ENCODE peak calls at places on chromosomes 6 and 20, in five cellular contexts. W is GM10248, O is coronary artery, L is brain microvascular endothelial cell, D is neural crest cell. P is an unnamed sample.

GRCh38 chr6:124434416-124434815 is 527.8 kb upstream of the RNF217 start:
- DNase-seq in O (no peak), L (no peak), W (no peak), D (no peak), P (no peak)

GRCh38 chr20:5886788-5887187 is 63.5 kb downstream of the TRMT6 start:
- DNase-seq in W (no peak), D (no peak), L (no peak), O (no peak), P (no peak)

GRCh38 chr6:155481215-155481614 is 25.6 kb upstream of the NOX3 start:
- DNase-seq in W (no peak), L (no peak), O (no peak), D (no peak), P (no peak)

GRCh38 chr20:60921021-60921622 is 330.9 kb upstream of the CDH4 start:
- DNase-seq in O (no peak), D (peak), W (no peak), L (no peak), P (no peak)

GRCh38 chr20:59770851-59771250 is 162.6 kb downstream of the SYCP2 start:
- DNase-seq in L (no peak), D (no peak), W (no peak), O (no peak), P (no peak)

GRCh38 chr20:33570743-33571142 is 80.8 kb downstream of the CBFA2T2 start:
- DNase-seq in W (no peak), O (no peak), D (no peak), L (no peak), P (no peak)

GRCh38 chr6:8181162-8181909 is 79.0 kb upstream of the EEF1E1 start:
- DNase-seq in O (no peak), W (no peak), L (no peak), D (no peak), P (no peak)

GRCh38 chr20:32870489-32870888 is 11.8 kb downstream of the EFCAB8 start:
- DNase-seq in L (no peak), W (no peak), O (no peak), D (no peak), P (no peak)

GRCh38 chr6:132234356-132234755 is 166.9 kb downstream of the MOXD1 start:
- DNase-seq in D (no peak), O (no peak), W (no peak), L (no peak), P (no peak)

GRCh38 chr20:36851490-36851889 is 24.4 kb upstream of the TLDC2 start:
- DNase-seq in O (no peak), L (no peak), W (no peak), D (no peak), P (no peak)

GRCh38 chr20:32484221-32485125 is 100.7 kb downstream of the NOL4L start:
- DNase-seq in O (no peak), W (no peak), L (no peak), D (peak), P (no peak)

GRCh38 chr6:149887343-149887742 is 10.6 kb downstream of the RAET1E start:
- DNase-seq in L (peak), D (no peak), O (no peak), W (no peak), P (no peak)

GRCh38 chr20:62377615-62378085 is 9.3 kb upstream of the RPS21 start:
- DNase-seq in W (no peak), L (no peak), O (no peak), D (no peak), P (no peak)

GRCh38 chr20:19433371-19434316 is 221.2 kb downstream of the SLC24A3 start:
- DNase-seq in L (peak), W (peak), D (no peak), O (no peak), P (no peak)

GRCh38 chr20:17875106-17875980 is 93.3 kb downstream of the SNX5 start:
- DNase-seq in O (no peak), D (no peak), L (no peak), W (no peak), P (no peak)

GRCh38 chr6:33053230-33053629 is 20.2 kb downstream of the HLA-DPA1 start:
- DNase-seq in D (no peak), L (no peak), W (no peak), O (no peak), P (no peak)

GRCh38 chr6:21396313-21396712 is 197.2 kb upstream of the SOX4 start:
- DNase-seq in D (no peak), O (no peak), W (no peak), L (peak), P (no peak)

GRCh38 chr20:59781236-59781635 is 152.2 kb downstream of the SYCP2 start:
- DNase-seq in W (no peak), L (no peak), D (no peak), O (peak), P (no peak)

GRCh38 chr20:1334761-1335160 is 5.8 kb upstream of the SDCBP2 start:
- DNase-seq in D (no peak), L (no peak), W (no peak), O (no peak), P (no peak)

GRCh38 chr6:54801669-54802068 is 44.9 kb upstream of the FAM83B start:
- DNase-seq in O (no peak), W (no peak), L (peak), D (no peak), P (no peak)

GRCh38 chr6:110364364-110364763 is 6.2 kb upstream of the METTL24 start:
- DNase-seq in W (no peak), D (no peak), L (no peak), O (no peak), P (no peak)

GRCh38 chr6:140586426-140587061 is 1212.1 kb upstream of the CITED2 start:
- DNase-seq in O (no peak), L (no peak), W (peak), D (no peak), P (peak)

GRCh38 chr6:27902335-27903314 is 9.6 kb downstream of the OR2B2 start:
- DNase-seq in O (peak), L (peak), D (peak), W (peak), P (peak)

GRCh38 chr6:148446681-148447080 is 104.0 kb downstream of the SASH1 start:
- DNase-seq in D (no peak), W (no peak), L (no peak), O (no peak), P (no peak)

GRCh38 chr6:141488466-141488865 is 644.3 kb upstream of the GJE1 start:
- DNase-seq in D (no peak), O (no peak), W (peak), L (no peak), P (no peak)

GRCh38 chr6:104625536-104625935 is 234.2 kb downstream of the HACE1 start:
- DNase-seq in D (no peak), O (no peak), W (no peak), L (peak), P (no peak)

GRCh38 chr6:54291738-54292137 is 16.5 kb upstream of the TINAG start:
- DNase-seq in O (no peak), D (no peak), L (no peak), W (peak), P (peak)

GRCh38 chr6:11317885-11318771 is 85.7 kb upstream of the NEDD9 start:
- DNase-seq in L (peak), O (peak), W (peak), D (no peak), P (peak)

GRCh38 chr6:56532766-56533551 is 109.7 kb downstream of the DST start:
- DNase-seq in W (no peak), D (no peak), L (no peak), O (no peak), P (peak)

GRCh38 chr6:89501239-89501638 is 68.3 kb downstream of the ANKRD6 start:
- DNase-seq in D (no peak), O (no peak), W (no peak), L (no peak), P (no peak)

GRCh38 chr6:151807513-151808330 is at the start of gene ESR1:
- DNase-seq in L (peak), W (no peak), D (no peak), O (no peak), P (peak)

GRCh38 chr20:46285740-46286139 is 22.6 kb downstream of the CDH22 start:
- DNase-seq in W (no peak), L (no peak), O (no peak), D (no peak), P (no peak)

DNA sequence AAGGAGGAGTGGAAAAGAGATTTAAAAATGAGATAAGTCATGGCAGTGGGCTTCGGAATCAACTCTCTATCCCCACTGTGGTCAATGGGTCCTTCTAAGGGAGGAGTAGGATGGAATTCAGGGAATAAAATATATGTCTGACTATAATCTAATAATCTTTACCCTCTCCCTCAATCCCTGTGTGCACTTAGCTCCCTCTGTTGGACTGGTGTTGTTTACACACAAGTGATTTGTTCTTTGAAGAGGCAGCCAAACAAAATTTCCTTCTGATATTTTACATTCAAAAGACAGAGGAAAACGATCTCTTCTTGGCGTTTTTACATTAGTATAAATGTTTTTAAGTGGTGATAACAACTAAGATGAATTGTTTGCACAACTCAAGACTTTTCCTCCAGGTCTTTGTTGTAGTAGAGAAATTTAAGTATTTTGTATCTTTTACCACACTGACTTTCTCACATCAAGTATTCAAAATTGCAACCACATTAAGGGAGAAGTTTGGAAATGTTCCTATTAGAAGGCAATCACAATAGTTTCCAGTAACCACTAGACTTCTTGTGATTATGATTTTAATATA is 317.7 kb downstream of the CENPW start:
- DNase-seq in O (no peak), D (no peak), W (no peak), L (peak), P (no peak)
- TF ChIP-seq CTCF in O (no peak), D (peak), W (peak), L (peak), P (peak)

GRCh38 chr6:37535701-37536461 is 36.2 kb upstream of the CCDC167 start:
- DNase-seq in D (no peak), O (no peak), L (no peak), W (peak), P (peak)

GRCh38 chr6:37540390-37540789 is 40.7 kb upstream of the CCDC167 start:
- DNase-seq in L (no peak), W (no peak), O (no peak), D (no peak), P (no peak)

GRCh38 chr6:37539706-37540352 is 40.1 kb upstream of the CCDC167 start:
- DNase-seq in L (no peak), W (no peak), D (no peak), O (no peak), P (no peak)

GRCh38 chr6:37536462-37537225 is 37.0 kb upstream of the CCDC167 start:
- DNase-seq in D (no peak), L (no peak), O (no peak), W (no peak), P (no peak)

GRCh38 chr6:37538107-37538506 is 38.4 kb upstream of the CCDC167 start:
- DNase-seq in D (no peak), W (peak), L (no peak), O (no peak), P (no peak)
- TF ChIP-seq CTCF in D (peak), W (peak), L (peak), O (no peak), P (peak)

DNA sequence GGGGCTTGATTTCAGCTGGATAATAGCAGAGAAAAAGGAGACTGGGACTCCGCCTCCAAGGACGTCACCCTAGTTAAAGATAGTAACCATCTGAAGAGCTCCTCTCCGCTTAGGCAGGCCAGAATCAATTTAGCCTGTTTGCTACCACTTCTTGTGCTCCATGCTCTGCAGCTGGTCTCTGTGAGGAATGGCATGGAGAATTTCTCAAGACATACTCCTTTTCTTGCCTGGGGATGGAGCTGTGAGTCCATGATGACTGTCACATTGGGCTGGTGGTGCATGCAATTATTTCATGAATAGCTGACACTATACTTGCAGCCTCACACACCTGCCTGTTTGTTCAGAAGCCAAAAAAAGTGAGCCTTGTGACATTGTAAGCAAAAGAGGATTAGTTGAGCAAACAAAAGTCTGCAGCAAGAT is 61.4 kb downstream of the TXLNB start:
- DNase-seq in W (no peak), D (no peak), L (peak), O (no peak), P (no peak)
- TF ChIP-seq CTCF in W (peak), D (no peak), L (peak), O (no peak), P (no peak)

DNA sequence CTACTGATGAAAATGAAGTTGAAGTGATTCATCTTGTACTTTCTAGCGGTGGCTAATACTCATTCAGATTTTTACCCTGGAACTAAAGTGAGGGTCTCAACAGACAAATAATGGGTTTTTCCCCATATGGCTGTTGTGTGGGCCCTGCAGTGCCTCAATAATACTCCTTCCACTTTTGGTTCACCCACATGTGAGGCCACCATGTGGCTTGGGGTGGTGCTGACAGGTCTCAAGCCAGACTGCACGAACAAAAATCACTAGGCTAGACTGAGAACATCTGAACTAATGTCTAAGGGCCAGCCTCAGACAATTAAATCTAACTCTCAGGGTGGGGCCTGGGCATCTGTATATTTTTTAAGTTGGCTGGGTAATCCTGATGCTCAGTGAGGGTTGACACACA is 7.9 kb upstream of the COL12A1 start:
- DNase-seq in D (no peak), O (no peak), W (no peak), L (no peak), P (no peak)
- TF ChIP-seq CTCF in D (no peak), O (no peak), W (peak), L (peak), P (peak)

DNA sequence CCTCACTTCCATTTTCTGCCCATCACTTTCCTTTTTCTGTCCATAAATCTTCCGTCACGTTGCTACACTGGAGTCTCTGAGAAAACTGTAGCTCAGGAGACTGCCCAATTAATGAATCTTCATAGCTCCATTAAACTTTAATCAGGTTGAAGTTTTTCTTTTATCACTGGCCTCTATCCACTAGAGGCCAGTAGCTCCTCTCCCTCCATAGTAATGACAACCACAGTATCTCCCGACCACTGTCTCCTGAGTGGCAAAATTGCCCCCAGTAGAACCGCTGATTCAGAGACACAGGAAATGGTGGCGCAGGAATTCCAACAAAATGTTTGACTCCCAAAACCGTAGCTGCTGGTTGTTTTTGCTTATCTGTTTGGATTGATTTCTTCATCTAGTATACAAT is 18.4 kb upstream of the DOK5 start:
- DNase-seq in D (no peak), O (no peak), W (no peak), L (no peak), P (no peak)
- TF ChIP-seq CTCF in D (no peak), O (no peak), W (no peak), L (peak), P (no peak)

GRCh38 chr6:143761103-143761502 is 82.0 kb upstream of the LTV1 start:
- DNase-seq in D (no peak), O (no peak), W (no peak), L (no peak), P (no peak)

GRCh38 chr6:143755301-143755744 is 77.6 kb downstream of the PHACTR2 start:
- DNase-seq in L (peak), O (no peak), D (no peak), W (no peak), P (no peak)

GRCh38 chr6:143759666-143760065 is 81.9 kb downstream of the PHACTR2 start:
- DNase-seq in O (no peak), L (no peak), W (no peak), D (no peak), P (no peak)

GRCh38 chr6:143757346-143757832 is 79.6 kb downstream of the PHACTR2 start:
- DNase-seq in W (no peak), D (no peak), L (no peak), O (no peak), P (no peak)

DNA sequence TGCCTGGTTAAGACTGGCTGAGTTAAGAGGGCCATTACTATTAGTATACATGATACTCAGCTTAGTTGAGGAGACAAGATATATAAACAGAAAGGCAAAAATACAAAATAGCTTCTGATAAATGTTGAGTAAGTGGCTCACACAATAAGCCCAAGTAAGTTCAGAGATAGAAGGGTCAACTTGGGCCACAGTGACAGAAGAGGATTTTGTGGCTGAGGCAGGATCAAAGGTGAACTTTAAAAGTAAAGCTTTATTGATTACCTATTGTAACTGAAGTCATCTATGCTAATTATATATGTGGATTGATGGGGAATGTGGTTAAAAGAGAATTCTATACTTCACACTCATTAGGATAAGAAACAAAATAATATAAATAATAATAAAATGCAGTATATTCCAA is 80.8 kb downstream of the PHACTR2 start:
- DNase-seq in W (no peak), O (no peak), D (no peak), L (no peak), P (no peak)
- TF ChIP-seq CTCF in W (no peak), O (no peak), D (no peak), L (no peak), P (no peak)

DNA sequence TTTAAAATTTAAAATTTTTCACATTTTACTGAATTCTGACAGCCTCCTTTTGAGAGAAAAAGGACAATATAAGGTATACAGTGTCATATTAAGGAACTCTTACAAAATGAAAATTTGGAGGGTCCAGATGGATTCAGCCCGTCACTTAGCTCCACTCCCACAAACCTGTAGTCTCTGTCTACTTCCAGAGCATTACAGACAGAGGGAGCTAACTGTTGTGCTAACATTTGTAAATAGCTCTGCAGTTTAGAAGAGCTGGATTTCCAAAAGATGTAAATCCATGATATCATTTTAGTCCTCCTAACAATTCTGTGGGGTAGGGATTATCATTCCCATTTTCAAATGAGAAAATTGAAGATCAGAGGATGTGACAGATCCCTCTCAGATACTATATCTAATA is 16.1 kb upstream of the SERINC3 start:
- DNase-seq in D (no peak), L (no peak), O (no peak), W (no peak), P (no peak)
- TF ChIP-seq CTCF in D (no peak), L (peak), O (peak), W (no peak), P (no peak)

GRCh38 chr6:163118941-163119340 is 295.6 kb upstream of the QKI start:
- DNase-seq in O (no peak), W (no peak), L (no peak), D (no peak), P (no peak)

GRCh38 chr6:163122365-163122764 is 292.2 kb upstream of the QKI start:
- DNase-seq in D (no peak), O (no peak), L (no peak), W (no peak), P (no peak)

GRCh38 chr6:163123098-163123497 is 291.4 kb upstream of the QKI start:
- DNase-seq in D (no peak), O (no peak), W (no peak), L (no peak), P (no peak)

DNA sequence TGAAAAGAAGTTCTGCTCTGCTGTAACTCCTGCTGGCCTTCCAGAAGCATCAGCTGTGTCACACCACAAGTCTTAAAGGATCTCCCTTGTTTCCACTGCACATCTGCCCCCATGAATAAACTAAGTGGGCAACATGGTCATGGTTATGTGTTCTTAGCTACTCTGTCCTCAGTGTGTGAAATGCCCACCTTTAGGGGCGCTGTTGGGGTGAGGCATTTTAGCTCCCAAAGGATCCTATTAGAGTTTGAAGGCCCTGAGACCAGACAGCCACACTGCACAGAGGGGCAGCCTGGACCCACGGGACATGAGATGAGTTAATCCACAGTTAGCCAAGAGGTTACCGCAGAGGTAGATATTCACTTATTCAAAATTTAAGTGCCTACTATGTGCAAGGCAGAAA is 294.3 kb upstream of the QKI start:
- DNase-seq in O (no peak), L (no peak), W (no peak), D (no peak), P (no peak)
- TF ChIP-seq CTCF in O (no peak), L (peak), W (no peak), D (no peak), P (no peak)

P was measured in GM06990.